ENCODE peak calls at places on chromosomes 4 and X, in seven cellular contexts. V is ovary, O is transverse colon, D is H1, B is tibial nerve, P is A549, U is stomach. N is an unnamed sample.

GRCh38 chr4:27009539-27009938 is 148.9 kb downstream of the STIM2 start:
- DNase-seq in O (no peak), P (no peak), U (no peak), V (no peak), B (no peak), D (no peak), N (no peak)

GRCh38 chr4:119028296-119028695 is 107.3 kb upstream of the MYOZ2 start:
- DNase-seq in U (no peak), B (no peak), P (no peak), O (no peak), D (no peak), V (no peak), N (no peak)

GRCh38 chrX:55008571-55009358 is 8.6 kb downstream of the APEX2 start:
- DNase-seq in V (no peak), O (no peak), U (no peak), D (no peak), P (no peak), B (no peak), N (no peak)

GRCh38 chr4:56757821-56758400 is 63.6 kb downstream of the SPINK2 start:
- DNase-seq in B (no peak), U (peak), D (peak), O (peak), P (peak), V (no peak), N (peak)

GRCh38 chrX:143635915-143636314 is at the start of gene SLITRK4:
- DNase-seq in B (no peak), U (no peak), P (no peak), D (peak), V (no peak), O (no peak), N (no peak)

GRCh38 chr4:105192474-105192873 is 45.8 kb downstream of the TET2 start:
- DNase-seq in U (no peak), V (no peak), P (no peak), O (no peak), D (no peak), B (no peak), N (no peak)

GRCh38 chr4:105022811-105023667 is 123.6 kb upstream of the TET2 start:
- DNase-seq in B (no peak), U (no peak), D (no peak), O (no peak), V (no peak), P (no peak), N (no peak)

GRCh38 chr4:154208424-154208823 is 283.2 kb downstream of the DCHS2 start:
- DNase-seq in D (no peak), B (no peak), V (no peak), O (no peak), U (no peak), P (no peak), N (no peak)

GRCh38 chr4:137609693-137610450 is 77.6 kb upstream of the PCDH18 start:
- DNase-seq in O (no peak), P (no peak), D (no peak), B (no peak), V (no peak), U (no peak), N (no peak)

GRCh38 chr4:17232575-17233253 is 279.2 kb downstream of the QDPR start:
- DNase-seq in P (no peak), U (peak), V (peak), D (no peak), O (no peak), B (no peak), N (no peak)

GRCh38 chr4:103199009-103199408 is 866 bp upstream of the CENPE start:
- DNase-seq in D (no peak), O (no peak), B (no peak), V (no peak), P (no peak), U (no peak), N (no peak)

DNA sequence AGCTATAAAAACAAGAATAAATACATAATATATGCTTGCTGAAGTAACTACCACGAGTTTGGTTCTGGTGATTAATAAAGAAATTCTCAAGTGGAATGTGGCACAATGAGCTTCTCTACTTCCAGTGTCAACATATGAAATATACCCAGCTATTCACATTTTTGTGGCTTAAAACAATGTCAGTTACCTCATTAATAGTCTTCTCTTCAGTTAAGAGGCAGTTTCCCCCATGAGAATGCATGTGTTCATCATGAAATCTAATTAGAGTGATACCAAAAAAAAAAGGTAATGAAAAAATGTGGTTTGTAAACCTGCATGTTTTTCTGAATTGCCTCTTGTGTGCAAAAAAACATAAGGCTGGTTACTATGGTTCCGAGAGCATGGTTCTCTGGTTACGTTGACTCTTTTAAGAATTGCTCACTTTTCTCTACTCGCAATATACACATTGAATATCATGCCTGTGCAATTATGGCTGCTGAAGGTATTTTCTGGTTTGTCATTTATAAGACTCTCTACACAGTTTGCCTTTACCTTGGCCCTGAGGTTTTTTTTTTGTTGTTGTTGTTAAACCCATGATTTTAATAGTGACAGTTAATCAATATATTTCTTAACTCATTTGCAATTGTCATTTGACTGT is 108.2 kb downstream of the PCDH7 start:
- DNase-seq in B (no peak), O (no peak), P (no peak), D (no peak), V (no peak), U (no peak), N (no peak)
- TF ChIP-seq EP300 in B (no peak), O (no peak), P (no peak), D (no peak), V (no peak), U (no peak), N (no peak)

GRCh38 chrX:140933056-140933455 is 69.3 kb upstream of the SPANXB1 start:
- DNase-seq in P (no peak), O (no peak), V (no peak), B (no peak), U (no peak), D (no peak), N (no peak)
- TF ChIP-seq EP300 in P (no peak), O (no peak), V (no peak), B (no peak), U (no peak), D (no peak), N (no peak)

DNA sequence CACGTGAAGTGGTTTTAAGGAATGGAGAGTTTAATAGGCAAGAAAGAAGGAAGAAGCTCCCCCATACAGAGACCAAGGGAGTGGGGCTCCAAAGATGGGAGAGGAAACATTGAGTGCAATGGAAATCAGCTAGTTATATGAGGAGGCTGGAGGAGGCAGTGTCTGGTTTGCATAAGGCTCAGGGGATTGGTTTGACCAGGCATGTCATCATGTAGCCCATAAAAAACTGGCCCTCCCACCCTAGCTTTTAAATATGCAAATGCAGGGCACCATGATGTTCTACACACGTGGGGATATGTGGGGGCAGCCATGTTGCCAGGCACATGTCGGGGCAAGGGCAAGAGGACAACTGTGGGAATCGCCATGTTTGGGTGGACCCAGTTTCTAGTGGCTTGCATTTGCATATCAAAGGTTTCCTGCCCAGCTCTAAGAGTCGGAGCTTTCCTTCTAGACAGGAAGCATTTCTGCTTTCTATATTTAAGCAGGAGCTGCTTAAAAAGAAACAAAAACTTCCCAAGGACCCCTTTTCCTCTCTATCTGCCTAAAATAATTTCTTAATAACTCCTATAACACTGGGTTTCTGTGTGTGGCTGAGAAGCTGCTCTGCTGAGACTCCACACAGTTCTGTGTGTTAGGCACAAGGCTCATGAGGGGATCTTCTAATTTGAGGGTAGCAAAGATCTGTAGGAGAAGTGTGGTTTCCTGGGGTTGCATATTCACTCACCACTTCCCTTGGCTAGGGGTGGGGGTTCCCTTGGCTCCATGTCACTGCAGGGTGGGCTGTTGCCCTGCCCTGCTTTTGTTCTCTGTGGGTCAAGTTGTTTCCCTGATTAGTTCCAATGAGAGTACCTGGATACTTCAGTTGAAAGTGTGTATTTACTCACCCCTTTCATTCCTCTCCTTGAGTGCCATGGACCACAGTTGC is 113.5 kb downstream of the VSIG4 start:
- DNase-seq in V (no peak), D (no peak), U (no peak), O (peak), P (no peak), B (no peak), N (no peak)
- TF ChIP-seq EP300 in V (no peak), D (no peak), U (no peak), O (no peak), P (no peak), B (no peak), N (no peak)

GRCh38 chr4:114281561-114281960 is 302.1 kb upstream of the ARSJ start:
- DNase-seq in V (no peak), O (no peak), P (no peak), U (no peak), D (no peak), B (no peak), N (no peak)
- TF ChIP-seq EP300 in V (no peak), O (no peak), P (no peak), U (no peak), D (no peak), B (no peak), N (no peak)

GRCh38 chr4:165199722-165200121 is 7.6 kb upstream of the KLHL2 start:
- DNase-seq in O (no peak), D (no peak), P (no peak), U (no peak), V (no peak), B (no peak), N (no peak)
- TF ChIP-seq EP300 in O (no peak), D (no peak), P (no peak), U (no peak), V (no peak), B (no peak), N (no peak)

GRCh38 chr4:3408793-3409330 is 32.9 kb upstream of the HGFAC start:
- DNase-seq in B (no peak), P (no peak), O (peak), D (no peak), U (no peak), V (no peak), N (no peak)

GRCh38 chr4:3406021-3406420 is 35.7 kb upstream of the HGFAC start:
- DNase-seq in V (peak), D (no peak), U (no peak), P (no peak), O (no peak), B (no peak), N (no peak)

GRCh38 chr4:3407930-3408792 is 33.6 kb upstream of the HGFAC start:
- DNase-seq in B (no peak), U (no peak), P (no peak), O (no peak), D (no peak), V (peak), N (peak)

GRCh38 chr4:3406431-3406830 is 35.3 kb upstream of the HGFAC start:
- DNase-seq in D (no peak), B (no peak), V (peak), P (no peak), O (no peak), U (no peak), N (no peak)

DNA sequence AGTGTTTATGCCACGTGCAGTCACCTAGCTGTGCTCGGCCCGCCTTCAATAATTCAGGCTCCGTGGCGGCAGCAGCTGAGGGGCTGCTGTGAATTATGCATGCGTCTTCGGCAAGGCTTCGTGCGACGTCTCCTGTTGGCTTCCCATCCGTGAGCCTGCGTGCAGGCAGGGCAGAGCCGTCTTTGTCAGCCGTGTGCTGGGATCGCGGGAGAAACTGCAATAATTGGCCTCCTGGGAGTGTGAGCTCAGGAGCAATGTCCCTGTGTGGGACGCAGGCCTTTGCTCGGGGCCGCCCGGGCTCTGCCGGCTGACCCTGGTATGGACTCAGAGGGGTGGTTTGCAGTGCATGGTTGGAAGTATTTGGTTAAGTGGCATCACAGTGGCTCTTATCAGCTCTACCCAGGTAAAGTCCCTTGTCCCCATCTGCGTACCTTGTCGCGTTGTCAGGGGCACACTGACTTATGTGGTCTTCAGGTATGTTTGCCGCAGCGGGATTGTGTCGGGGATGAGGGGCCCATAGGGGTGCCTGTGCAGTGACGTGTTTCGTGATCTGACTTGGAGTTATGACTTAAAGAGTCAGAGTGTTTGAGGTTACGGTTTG is 34.5 kb upstream of the HGFAC start:
- DNase-seq in U (no peak), O (no peak), P (no peak), D (no peak), V (peak), B (no peak), N (no peak)
- TF ChIP-seq EP300 in U (no peak), O (no peak), P (no peak), D (no peak), V (no peak), B (no peak), N (no peak)

GRCh38 chr4:134390327-134390726 is 188.7 kb upstream of the PABPC4L start:
- DNase-seq in P (no peak), D (no peak), B (no peak), V (no peak), U (no peak), O (no peak), N (no peak)
- TF ChIP-seq EP300 in P (no peak), D (no peak), B (no peak), V (no peak), U (no peak), O (no peak), N (no peak)

DNA sequence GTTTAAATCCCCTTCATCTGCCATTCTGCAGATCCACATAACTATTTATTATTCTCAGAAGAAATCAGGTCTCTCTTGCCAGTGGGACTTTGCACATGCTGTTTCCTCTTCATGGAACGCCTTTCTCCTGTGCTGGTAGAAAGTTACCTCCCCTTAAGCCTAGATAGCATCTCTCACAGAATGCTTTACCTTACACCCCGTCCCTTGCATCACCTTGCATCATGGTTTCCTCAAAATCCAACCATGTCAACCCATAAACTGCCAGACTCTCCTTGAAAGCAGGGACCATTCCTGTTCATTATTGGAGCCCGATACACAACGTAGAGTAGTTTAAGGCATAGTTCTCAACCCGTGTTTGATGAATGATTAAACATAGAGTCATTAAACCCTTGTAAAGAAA is 396.2 kb upstream of the F9 start:
- DNase-seq in P (no peak), U (no peak), V (no peak), B (no peak), O (no peak), D (no peak), N (no peak)
- TF ChIP-seq EP300 in P (no peak), U (no peak), V (no peak), B (no peak), O (no peak), D (no peak), N (no peak)

GRCh38 chrX:48909703-48910102 is 1.7 kb downstream of the SLC35A2 start:
- DNase-seq in B (no peak), U (no peak), V (no peak), P (no peak), D (no peak), O (no peak), N (no peak)

GRCh38 chrX:48913605-48914366 is 2.3 kb upstream of the SLC35A2 start:
- DNase-seq in U (no peak), B (no peak), P (no peak), O (no peak), D (no peak), V (no peak), N (no peak)

GRCh38 chrX:48910926-48911406 is 480 bp downstream of the SLC35A2 start:
- DNase-seq in P (no peak), O (no peak), B (no peak), D (no peak), U (no peak), V (no peak), N (no peak)

GRCh38 chrX:48908600-48908999 is 2.8 kb downstream of the SLC35A2 start:
- DNase-seq in O (no peak), U (no peak), V (no peak), B (no peak), D (no peak), P (no peak), N (no peak)

DNA sequence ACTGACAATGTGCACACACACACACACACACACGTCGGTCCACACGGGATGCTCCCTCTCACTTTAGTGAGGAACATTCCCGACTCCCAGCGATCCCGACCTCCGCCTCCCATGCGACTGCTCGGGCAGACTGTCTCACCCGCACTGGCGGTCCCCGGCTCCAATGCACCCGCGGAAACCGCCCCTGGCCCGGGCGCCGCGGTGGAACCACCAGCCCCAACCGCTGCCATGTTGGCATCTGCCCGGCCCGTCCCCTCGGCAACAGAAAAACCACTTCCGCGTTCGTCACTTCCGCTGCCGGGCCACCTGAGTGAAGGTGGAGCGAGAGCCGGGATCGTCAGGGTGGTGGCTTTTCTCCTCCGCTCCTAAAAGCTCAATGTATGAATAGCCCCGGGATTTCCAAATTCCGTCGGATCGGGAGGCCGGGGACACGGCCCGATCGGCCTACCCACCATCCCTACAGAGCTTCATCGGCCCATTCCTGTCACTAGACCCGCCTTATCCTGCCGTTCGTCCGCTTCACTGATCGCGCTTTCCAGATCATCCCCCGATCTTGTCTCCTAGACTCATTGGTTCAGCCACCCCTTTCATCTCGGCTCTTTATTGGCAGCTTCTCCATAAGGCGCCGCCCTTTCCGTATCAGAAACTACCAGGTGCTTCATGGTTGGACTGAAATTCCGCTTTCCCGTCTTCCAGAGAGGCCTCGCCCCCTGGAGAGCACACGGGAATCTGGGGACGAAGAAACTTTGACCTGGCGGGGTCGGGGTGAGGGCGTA is at the start of gene SLC35A2:
- DNase-seq in V (peak), B (peak), U (peak), P (peak), D (no peak), O (peak), N (peak)
- TF ChIP-seq EP300 in V (no peak), B (no peak), U (no peak), P (no peak), D (no peak), O (no peak), N (no peak)

N was measured in HepG2.